ENCODE peak calls at places on chromosomes 7 and 10, in four cellular contexts. N, Q, V and S are unnamed samples. For H3K4me1, the result is how much of the 10 kb centered on the place peaks cover.

GRCh38 chr10:22573820-22574569 is 140.4 kb downstream of the PIP4K2A start:
- DNase-seq in V (no peak), Q (no peak), N (peak), S (no peak)

GRCh38 chr7:135678612-135679575 is 16.6 kb downstream of the STMP1 start:
- DNase-seq in Q (no peak), N (no peak), V (peak), S (no peak)

GRCh38 chr10:84008878-84009277 is 130.4 kb upstream of the GHITM start:
- DNase-seq in Q (peak), N (no peak), V (peak), S (peak)

GRCh38 chr10:67662415-67662814 is 33.6 kb downstream of the CTNNA3 start:
- DNase-seq in V (no peak), Q (no peak), N (no peak), S (no peak)

GRCh38 chr7:78587443-78588044 is 789.0 kb downstream of the PHTF2 start:
- DNase-seq in V (no peak), Q (no peak), N (no peak), S (peak)

GRCh38 chr10:86936661-86937501 is 20.5 kb downstream of the MMRN2 start:
- DNase-seq in N (no peak), V (no peak), Q (no peak), S (no peak)

GRCh38 chr7:22426463-22427121 is 69.6 kb upstream of the RAPGEF5 start:
- DNase-seq in N (no peak), V (no peak), Q (no peak), S (no peak)

GRCh38 chr7:132386249-132386681 is 190.0 kb downstream of the PLXNA4 start:
- DNase-seq in Q (no peak), N (no peak), V (no peak), S (no peak)

GRCh38 chr10:97849491-97850402 is at the start of gene GOLGA7B:
- DNase-seq in N (peak), V (peak), Q (peak), S (peak)

GRCh38 chr10:6269953-6270867 is 67.5 kb downstream of the PFKFB3 start:
- DNase-seq in Q (peak), V (no peak), N (peak), S (no peak)

GRCh38 chr7:101386558-101387199 is 24.0 kb downstream of the COL26A1 start:
- DNase-seq in N (no peak), Q (no peak), V (no peak), S (no peak)

GRCh38 chr10:62025134-62025794 is 123.8 kb downstream of the ARID5B start:
- DNase-seq in V (no peak), N (no peak), Q (no peak), S (no peak)

GRCh38 chr10:62023289-62023688 is 121.8 kb downstream of the ARID5B start:
- DNase-seq in Q (no peak), V (no peak), N (no peak), S (no peak)

GRCh38 chr10:62022830-62023229 is 121.3 kb downstream of the ARID5B start:
- DNase-seq in N (no peak), Q (no peak), V (no peak), S (no peak)

GRCh38 chr10:62021978-62022802 is 120.7 kb downstream of the ARID5B start:
- DNase-seq in Q (no peak), N (no peak), V (no peak), S (no peak)

DNA sequence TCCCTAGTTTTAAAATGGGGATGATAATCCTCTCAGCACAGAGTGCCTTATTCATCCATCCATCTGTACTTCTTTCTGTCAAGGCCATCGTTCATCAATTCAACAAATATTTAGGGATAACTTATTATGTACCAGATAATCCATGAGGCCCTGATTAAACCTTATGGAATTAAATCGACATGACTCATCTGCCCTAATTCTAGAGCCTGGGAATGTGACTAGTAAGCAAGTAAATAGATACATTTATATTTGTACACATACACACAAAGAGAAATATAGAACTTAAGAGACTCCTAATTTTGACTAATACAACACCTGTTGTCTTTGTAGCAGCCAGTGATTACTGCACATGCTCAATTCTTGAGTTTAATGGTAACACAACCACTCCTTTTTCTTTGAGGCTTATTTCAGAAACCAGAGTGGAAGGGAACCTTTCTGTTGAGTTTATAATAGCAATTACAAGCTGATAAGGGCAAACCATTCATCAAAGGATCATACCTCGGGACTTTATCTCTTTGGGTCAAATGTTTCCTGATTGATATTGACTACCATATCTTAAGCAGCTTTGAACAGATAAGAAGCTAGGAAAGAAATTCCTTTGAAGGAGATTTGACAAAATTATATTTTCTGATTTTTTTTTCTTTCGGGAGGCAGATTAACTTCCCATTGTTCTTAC is 122.7 kb downstream of the ARID5B start:
- DNase-seq in V (no peak), N (no peak), Q (no peak), S (no peak)
- H3K4me1 ChIP-seq in V (under half), N (half or more), Q (under half), S (under half)

DNA sequence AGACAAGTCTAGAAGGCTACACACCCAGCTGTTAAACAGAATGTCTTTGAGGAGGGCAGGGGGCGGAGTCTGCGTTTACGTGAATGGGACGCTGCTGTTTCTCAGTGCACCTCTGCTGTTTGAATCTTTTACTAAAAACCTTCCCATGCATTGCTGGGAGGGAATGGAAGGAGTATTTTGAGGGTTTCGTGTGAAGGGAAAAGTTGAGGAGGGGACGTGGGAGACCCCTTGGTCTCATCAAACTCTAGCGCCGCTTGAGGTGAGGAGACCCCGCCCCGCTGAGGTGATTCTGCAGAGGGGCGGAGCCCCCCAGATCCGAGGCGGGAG is 474 bp upstream of the VCL start:
- DNase-seq in N (peak), Q (no peak), V (no peak), S (no peak)
- H3K4me1 ChIP-seq in N (half or more), Q (under half), V (under half), S (under half)

DNA sequence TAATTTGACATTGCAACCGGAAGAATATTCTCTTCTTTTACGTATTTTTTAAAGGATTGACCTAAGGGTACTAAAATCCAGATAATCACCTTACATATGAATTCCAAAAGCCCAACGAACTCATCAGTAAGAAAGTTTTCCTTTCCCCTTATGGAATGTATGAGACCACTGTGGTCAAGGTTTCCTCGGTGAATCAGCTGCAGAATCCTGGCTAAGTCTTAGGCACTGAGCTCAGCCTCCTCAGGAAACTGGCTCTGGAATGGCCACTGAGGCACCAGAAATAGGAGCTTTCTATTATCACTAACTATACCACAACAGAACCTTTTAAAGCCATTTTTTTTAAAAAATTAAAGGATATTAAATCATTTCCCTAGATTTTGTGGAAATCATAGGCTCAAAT is 21.0 kb downstream of the SVIL start:
- DNase-seq in Q (no peak), V (no peak), N (no peak), S (no peak)
- H3K4me1 ChIP-seq in Q (under half), V (under half), N (under half), S (under half)

DNA sequence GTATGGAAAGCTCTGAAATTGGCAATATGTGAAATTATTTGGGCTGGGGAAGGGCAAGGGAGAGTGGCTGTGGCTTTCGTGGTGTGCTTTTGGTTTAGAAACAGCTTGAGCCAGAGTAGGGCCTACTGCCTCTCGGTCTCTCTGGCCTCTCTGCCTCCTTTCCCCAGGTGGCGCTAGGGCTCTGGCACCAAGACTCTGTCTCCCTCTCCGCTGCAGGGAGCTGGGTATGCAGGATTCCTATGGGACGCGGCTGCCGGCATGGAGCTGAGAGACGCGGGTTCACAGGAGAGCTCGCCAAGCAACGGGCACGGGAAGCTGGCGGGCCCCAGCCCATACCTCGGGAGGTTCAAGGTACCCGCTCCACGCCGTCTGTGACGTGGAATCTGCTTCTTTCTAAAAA is 105.2 kb upstream of the ANLN start:
- DNase-seq in V (no peak), Q (no peak), N (no peak), S (no peak)
- H3K4me1 ChIP-seq in V (under half), Q (half or more), N (half or more), S (under half)